ENCODE peak calls at places on chromosomes 13 and 19, in eight cellular contexts. S, V, P, L, W, G, D and I are unnamed samples.

GRCh38 chr13:73677041-73677589 is 457.1 kb downstream of the KLF12 start:
- DNase-seq in G (no peak), W (no peak), S (no peak), V (no peak), D (peak), L (no peak), P (no peak), I (no peak)

GRCh38 chr13:44818428-44818827 is 170.8 kb downstream of the NUFIP1 start:
- DNase-seq in L (no peak), W (no peak), G (no peak), P (no peak), D (no peak), V (peak), S (no peak), I (no peak)

GRCh38 chr13:89925107-89925506 is 1422.4 kb upstream of the MIR17HG start:
- DNase-seq in G (no peak), V (peak), L (no peak), W (peak), S (no peak), P (no peak), D (no peak), I (no peak)

GRCh38 chr13:103351035-103351828 is 285.0 kb upstream of the SLC10A2 start:
- DNase-seq in S (no peak), D (no peak), G (no peak), V (no peak), W (no peak), L (no peak), P (no peak), I (no peak)

GRCh38 chr13:108760129-108760528 is 130.7 kb downstream of the MYO16 start:
- DNase-seq in D (no peak), L (no peak), V (no peak), S (no peak), G (no peak), W (no peak), P (no peak), I (no peak)

GRCh38 chr13:77521595-77522367 is 13.7 kb upstream of the SCEL start:
- DNase-seq in D (peak), G (no peak), P (no peak), S (peak), W (no peak), V (no peak), L (no peak), I (no peak)

GRCh38 chr19:40806385-40807146 is 7.6 kb downstream of the EGLN2 start:
- DNase-seq in P (peak), S (peak), W (peak), G (peak), L (no peak), V (peak), D (peak), I (peak)

GRCh38 chr13:105090244-105090643 is 1445.2 kb downstream of the EFNB2 start:
- DNase-seq in S (no peak), G (no peak), D (no peak), P (no peak), W (no peak), L (no peak), V (no peak), I (no peak)

GRCh38 chr13:24630851-24631341 is 49.3 kb upstream of the ATP12A start:
- DNase-seq in S (peak), D (no peak), L (no peak), P (no peak), W (peak), G (no peak), V (no peak), I (no peak)

GRCh38 chr13:37403776-37404497 is 194.6 kb downstream of the POSTN start:
- DNase-seq in D (no peak), V (no peak), L (no peak), P (no peak), S (no peak), G (no peak), W (no peak), I (no peak)

GRCh38 chr13:83620535-83621220 is 261.6 kb downstream of the SLITRK1 start:
- DNase-seq in P (no peak), V (no peak), L (no peak), G (no peak), D (no peak), W (no peak), S (no peak), I (no peak)

GRCh38 chr13:26050568-26051230 is 1.1 kb downstream of the SHISA2 start:
- DNase-seq in P (peak), V (no peak), S (peak), L (no peak), W (no peak), D (no peak), G (no peak), I (no peak)

GRCh38 chr19:5396963-5397362 is 56.4 kb upstream of the PTPRS start:
- DNase-seq in V (no peak), L (no peak), S (no peak), P (no peak), W (no peak), D (no peak), G (no peak), I (no peak)

GRCh38 chr19:12723643-12724426 is at the start of gene TNPO2:
- DNase-seq in L (peak), W (peak), G (no peak), P (no peak), V (peak), S (peak), D (peak), I (peak)

GRCh38 chr13:94674609-94675348 is 37.6 kb downstream of the SOX21 start:
- DNase-seq in G (no peak), D (peak), V (peak), W (peak), L (no peak), P (no peak), S (peak), I (no peak)

GRCh38 chr19:41844601-41845000 is at the start of gene LYPD4:
- DNase-seq in S (no peak), V (no peak), W (peak), L (no peak), D (no peak), P (peak), G (no peak), I (no peak)

GRCh38 chr19:55398200-55398947 is 9.2 kb downstream of the UBE2S start:
- DNase-seq in G (no peak), L (no peak), P (no peak), V (no peak), W (no peak), D (no peak), S (no peak), I (no peak)

GRCh38 chr19:57165846-57166245 is 1.4 kb downstream of the DUXA start:
- DNase-seq in D (no peak), L (no peak), G (no peak), W (no peak), P (no peak), S (no peak), V (no peak), I (no peak)

GRCh38 chr19:23991170-23991569 is 76.5 kb downstream of the ZNF726 start:
- DNase-seq in G (no peak), W (no peak), V (peak), P (no peak), L (no peak), S (peak), D (no peak), I (no peak)

GRCh38 chr13:75458696-75459422 is 23.1 kb downstream of the TBC1D4 start:
- DNase-seq in V (peak), P (no peak), L (peak), G (no peak), D (no peak), S (peak), W (no peak), I (no peak)

GRCh38 chr13:34863360-34864135 is 78.5 kb upstream of the NBEA start:
- DNase-seq in S (no peak), D (peak), L (no peak), W (no peak), V (peak), G (no peak), P (no peak), I (no peak)

GRCh38 chr13:94345374-94346195 is 133.9 kb downstream of the DCT start:
- DNase-seq in W (no peak), L (no peak), S (no peak), D (no peak), G (no peak), V (peak), P (no peak), I (no peak)

GRCh38 chr19:49585023-49585422 is 3.9 kb downstream of the PRRG2 start:
- DNase-seq in V (no peak), W (no peak), L (no peak), G (no peak), P (no peak), S (no peak), D (no peak), I (no peak)

GRCh38 chr19:46299695-46300094 is 2.9 kb downstream of the HIF3A start:
- DNase-seq in L (no peak), W (no peak), S (no peak), V (no peak), P (no peak), G (no peak), D (no peak), I (no peak)

GRCh38 chr19:46308510-46308909 is 11.7 kb downstream of the HIF3A start:
- DNase-seq in W (no peak), S (no peak), L (no peak), P (no peak), V (no peak), G (no peak), D (no peak), I (no peak)

GRCh38 chr19:46303345-46303701 is 6.5 kb downstream of the HIF3A start:
- DNase-seq in W (no peak), V (no peak), G (no peak), L (no peak), S (no peak), D (no peak), P (no peak), I (no peak)

GRCh38 chr19:46306501-46306900 is 9.7 kb downstream of the HIF3A start:
- DNase-seq in D (no peak), S (no peak), L (no peak), G (no peak), P (no peak), W (no peak), V (no peak), I (no peak)

GRCh38 chr19:46303702-46304397 is 7.0 kb downstream of the HIF3A start:
- DNase-seq in W (peak), G (no peak), L (no peak), S (peak), D (peak), P (peak), V (no peak), I (peak)
- TF ChIP-seq EP300 in W (no peak), G (no peak), L (no peak), S (no peak), D (no peak), P (no peak), V (no peak), I (no peak)

DNA sequence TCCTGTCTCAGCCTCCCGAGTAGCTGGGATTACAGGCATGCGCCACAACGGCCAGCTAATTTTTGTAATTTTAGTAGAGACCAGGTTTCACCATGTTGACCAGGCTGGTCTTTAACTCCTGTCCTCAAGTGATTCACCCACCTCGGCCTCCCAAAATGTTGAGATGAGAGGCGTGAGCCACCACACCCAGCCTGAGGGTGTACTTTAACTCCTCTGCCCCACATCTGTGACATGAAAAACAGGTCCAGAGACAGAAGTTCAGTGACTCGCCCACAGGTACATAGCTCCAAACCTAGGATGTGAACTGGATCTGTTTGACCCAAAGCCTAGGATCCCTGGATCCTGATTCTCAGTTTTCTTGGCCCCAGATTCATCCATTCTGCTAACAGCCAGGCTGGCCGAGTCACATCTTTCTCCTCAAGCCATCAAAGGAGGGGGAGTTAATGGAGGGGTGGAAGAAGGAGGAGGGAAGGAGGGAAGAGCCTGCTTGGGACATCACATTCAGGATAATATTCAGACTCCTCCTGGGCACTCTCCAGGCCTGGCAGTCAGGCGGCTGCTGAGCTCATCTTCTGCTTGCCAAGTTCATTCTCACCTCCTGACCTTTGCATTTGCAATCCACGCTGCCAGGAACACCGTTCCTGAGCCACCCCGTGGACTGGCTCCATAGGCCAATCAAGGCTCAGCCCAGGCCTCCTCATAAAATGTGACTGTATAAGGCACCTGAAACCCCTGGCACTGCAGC is 3.1 kb downstream of the SPC24 start:
- DNase-seq in W (no peak), P (no peak), G (peak), D (no peak), V (no peak), S (peak), L (no peak), I (peak)
- H3K4me3 ChIP-seq in W (no peak), P (no peak), G (no peak), D (no peak), V (no peak), S (no peak), L (no peak), I (no peak)

DNA sequence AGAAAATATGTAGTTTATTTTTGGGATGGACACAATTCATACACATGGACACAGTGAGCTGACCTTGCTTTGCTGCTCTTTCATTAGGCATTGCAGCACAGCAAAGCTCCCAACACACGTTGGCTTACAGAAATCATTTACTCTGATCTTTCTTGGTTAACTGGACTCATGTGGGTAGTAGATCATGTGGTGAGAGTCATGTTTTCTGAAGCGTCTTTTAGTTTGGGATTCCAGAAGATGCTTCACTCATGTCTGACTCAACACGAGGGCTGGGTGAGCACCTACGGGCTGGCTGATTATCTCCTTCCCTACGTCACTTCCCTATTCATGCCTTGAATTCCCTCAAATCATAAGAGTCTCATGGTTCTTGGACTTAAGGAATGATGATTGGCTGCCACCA is 12.1 kb upstream of the LGALS16 start:
- DNase-seq in S (no peak), V (no peak), D (no peak), L (no peak), W (no peak), G (no peak), P (no peak), I (no peak)
- TF ChIP-seq EP300 in S (no peak), V (no peak), D (no peak), L (no peak), W (no peak), G (no peak), P (no peak), I (no peak)

DNA sequence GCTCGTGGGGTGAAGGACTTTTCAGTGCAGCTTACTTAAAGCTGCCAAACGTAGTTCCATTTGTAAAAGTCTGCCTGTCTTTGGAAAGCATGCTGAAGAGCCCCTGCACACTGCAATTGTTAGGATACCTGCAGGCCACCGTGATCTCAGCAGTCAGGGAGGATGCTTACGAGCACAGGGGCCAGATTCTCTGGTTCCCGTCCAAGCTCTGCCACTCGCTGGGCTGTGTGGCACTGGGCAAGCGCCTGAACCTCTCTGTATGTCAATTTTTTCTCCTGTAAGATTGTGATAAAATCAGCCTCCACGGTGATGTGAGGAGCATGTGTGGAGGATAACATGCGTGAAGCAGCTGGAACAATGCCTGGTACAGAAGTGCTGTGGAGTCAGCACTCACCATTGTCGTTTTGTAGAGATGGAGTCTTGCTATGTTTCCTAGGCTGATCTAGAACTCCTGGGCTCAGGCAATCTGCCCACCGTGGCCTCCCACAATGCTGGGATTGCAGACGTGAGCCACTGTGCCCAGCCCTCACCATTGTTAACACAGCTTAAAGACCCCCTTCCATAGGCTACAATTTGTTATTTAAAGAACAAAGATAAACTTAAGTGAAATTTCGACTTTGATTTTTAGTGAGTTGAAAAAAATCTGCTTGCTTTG is 3.5 kb downstream of the ADPRHL1 start:
- DNase-seq in W (no peak), D (no peak), S (no peak), G (no peak), L (no peak), P (no peak), V (no peak), I (no peak)
- H3K4me3 ChIP-seq in W (peak), D (peak), S (peak), G (peak), L (peak), P (peak), V (peak), I (peak)

GRCh38 chr19:20422216-20422615 is 143.4 kb downstream of the ZNF737 start:
- DNase-seq in L (no peak), S (no peak), D (no peak), W (no peak), G (no peak), V (no peak), P (no peak), I (no peak)

GRCh38 chr19:20422616-20423205 is 142.9 kb downstream of the ZNF737 start:
- DNase-seq in W (no peak), P (no peak), D (no peak), G (no peak), L (no peak), V (no peak), S (no peak), I (peak)

DNA sequence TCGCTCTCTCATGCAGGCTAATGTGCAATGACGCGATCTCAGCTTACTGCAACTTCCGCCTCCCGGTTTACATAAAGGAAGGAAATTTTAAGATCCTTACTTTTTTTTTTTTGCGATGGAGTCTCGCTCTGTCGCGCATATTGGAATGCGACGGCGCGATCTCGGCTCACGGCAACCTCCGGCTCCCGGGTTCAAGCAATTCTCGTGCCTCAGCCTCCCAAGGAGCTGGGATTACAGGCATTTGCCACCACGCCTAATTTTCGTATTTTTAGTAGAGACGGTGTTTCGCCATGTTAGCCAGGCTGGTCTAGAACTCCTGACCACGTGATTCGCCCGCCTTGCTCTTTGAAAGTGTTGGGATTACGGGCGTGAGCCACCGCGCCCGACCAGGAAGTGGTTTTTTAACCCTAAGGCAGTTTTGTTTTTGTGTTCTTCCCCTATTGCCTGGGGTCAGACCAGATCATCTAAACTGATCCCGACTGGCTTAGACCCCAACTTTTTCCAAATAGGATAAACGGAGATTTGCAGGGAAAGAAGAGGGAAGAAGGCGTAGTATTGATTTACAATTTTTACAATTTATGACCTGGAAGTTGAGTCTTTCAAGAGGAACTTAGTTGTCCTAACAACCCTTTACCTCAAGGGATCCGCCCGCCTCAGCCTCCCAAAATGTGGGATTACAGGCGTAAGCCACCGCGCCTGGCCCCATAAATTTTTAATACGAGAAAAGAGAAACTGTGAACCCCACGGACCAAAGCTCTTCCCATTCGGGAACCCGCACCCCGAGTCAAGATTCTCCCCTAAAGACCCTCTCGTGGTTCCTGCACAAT is 142.0 kb downstream of the ZNF737 start:
- DNase-seq in L (no peak), S (peak), P (peak), G (peak), V (no peak), D (no peak), W (no peak), I (peak)
- TF ChIP-seq EP300 in L (no peak), S (no peak), P (no peak), G (no peak), V (no peak), D (no peak), W (no peak), I (no peak)

GRCh38 chr19:50640368-50640767 is 687 bp upstream of the SYT3 start:
- DNase-seq in P (no peak), L (no peak), S (no peak), G (no peak), W (no peak), D (no peak), V (no peak), I (no peak)

GRCh38 chr19:50645107-50645506 is 4.1 kb upstream of the C19orf81 start:
- DNase-seq in G (no peak), S (no peak), L (no peak), V (no peak), P (no peak), D (no peak), W (no peak), I (no peak)

GRCh38 chr19:50646074-50646807 is 3.0 kb upstream of the C19orf81 start:
- DNase-seq in V (no peak), G (no peak), S (no peak), W (peak), L (no peak), D (peak), P (no peak), I (no peak)

GRCh38 chr19:50647879-50648615 is 1.2 kb upstream of the C19orf81 start:
- DNase-seq in D (no peak), S (no peak), V (no peak), G (no peak), W (no peak), P (no peak), L (peak), I (no peak)

GRCh38 chr19:50644315-50644915 is 4.7 kb upstream of the SYT3 start:
- DNase-seq in D (no peak), V (no peak), S (no peak), P (no peak), W (no peak), L (no peak), G (no peak), I (no peak)
- H3K4me3 ChIP-seq in D (no peak), V (no peak), S (no peak), P (no peak), W (no peak), L (no peak), G (no peak), I (no peak)

GRCh38 chr13:51001335-51001734 is 91.7 kb downstream of the RNASEH2B start:
- DNase-seq in P (peak), L (no peak), V (no peak), G (no peak), W (no peak), D (no peak), S (no peak), I (no peak)

GRCh38 chr13:51002736-51003135 is 93.1 kb downstream of the RNASEH2B start:
- DNase-seq in W (no peak), D (no peak), G (no peak), V (no peak), L (no peak), P (no peak), S (no peak), I (no peak)

GRCh38 chr13:50999641-51000040 is 90.0 kb downstream of the RNASEH2B start:
- DNase-seq in G (no peak), P (no peak), D (no peak), S (no peak), W (no peak), V (no peak), L (no peak), I (no peak)

GRCh38 chr13:51000058-51000457 is 90.5 kb downstream of the RNASEH2B start:
- DNase-seq in L (no peak), V (no peak), S (no peak), W (no peak), P (no peak), G (no peak), D (no peak), I (no peak)

GRCh38 chr13:51000576-51001260 is 91.1 kb downstream of the RNASEH2B start:
- DNase-seq in D (no peak), S (no peak), V (no peak), P (no peak), W (no peak), G (peak), L (no peak), I (peak)
- TF ChIP-seq EP300 in D (no peak), S (no peak), V (no peak), P (no peak), W (no peak), G (no peak), L (no peak), I (no peak)

GRCh38 chr19:821976-822773 is 420 bp upstream of the PLPPR3 start:
- DNase-seq in W (peak), L (no peak), P (peak), S (no peak), G (no peak), D (no peak), V (no peak), I (no peak)
- H3K4me3 ChIP-seq in W (peak), L (no peak), P (peak), S (peak), G (peak), D (peak), V (no peak), I (no peak)